ENCODE peak calls at places on chromosomes 13 and 19, in six cellular contexts. One of them, this sample, is unnamed.

GRCh38 chr13:21218351-21219043 is 42.0 kb downstream of the MRPL57 start:
- DNase-seq in H1: no peak
- DNase-seq in GM12892: no peak
- DNase-seq in HepG2: no peak
- DNase-seq in GM12878: peak; percentile 68
- DNase-seq in K562: no peak
- DNase-seq in this sample: no peak

GRCh38 chr13:50831510-50831909 is 12.0 kb downstream of the DLEU7 start:
- DNase-seq in H1: no peak
- DNase-seq in GM12892: no peak
- DNase-seq in HepG2: no peak
- DNase-seq in GM12878: no peak
- DNase-seq in K562: no peak
- DNase-seq in this sample: no peak

GRCh38 chr19:27966390-27966816 is 1246.5 kb downstream of the UQCRFS1 start:
- DNase-seq in H1: no peak
- DNase-seq in GM12892: no peak
- DNase-seq in HepG2: no peak
- DNase-seq in GM12878: no peak
- DNase-seq in K562: peak; percentile 9
- DNase-seq in this sample: no peak

GRCh38 chr19:11142528-11143171 is 12.9 kb downstream of the SPC24 start:
- DNase-seq in H1: no peak
- DNase-seq in GM12892: no peak
- DNase-seq in HepG2: peak; percentile 90
- DNase-seq in GM12878: no peak
- DNase-seq in K562: peak; percentile 81
- DNase-seq in this sample: no peak

GRCh38 chr19:41706741-41707501 is 1.5 kb upstream of the CEACAM5 start:
- DNase-seq in H1: peak; percentile 73
- DNase-seq in GM12892: peak; percentile 78
- DNase-seq in HepG2: peak; percentile 64
- DNase-seq in GM12878: peak; percentile 3
- DNase-seq in K562: peak; percentile 89
- DNase-seq in this sample: peak; percentile 82

GRCh38 chr19:373391-374182 is 29.0 kb upstream of the MIER2 start:
- DNase-seq in H1: no peak
- DNase-seq in GM12892: no peak
- DNase-seq in HepG2: no peak
- DNase-seq in GM12878: no peak
- DNase-seq in K562: peak; percentile 42
- DNase-seq in this sample: no peak

GRCh38 chr19:37953576-37954303 is 46.7 kb downstream of the SIPA1L3 start:
- DNase-seq in H1: no peak
- DNase-seq in GM12892: no peak
- DNase-seq in HepG2: no peak
- DNase-seq in GM12878: no peak
- DNase-seq in K562: no peak
- DNase-seq in this sample: no peak

GRCh38 chr13:40060318-40061007 is 405.0 kb downstream of the COG6 start:
- DNase-seq in H1: no peak
- DNase-seq in GM12892: peak; percentile 15
- DNase-seq in HepG2: no peak
- DNase-seq in GM12878: peak; percentile 97
- DNase-seq in K562: no peak
- DNase-seq in this sample: no peak

GRCh38 chr13:26721251-26721939 is 39.2 kb downstream of the GPR12 start:
- DNase-seq in H1: no peak
- DNase-seq in GM12892: no peak
- DNase-seq in HepG2: no peak
- DNase-seq in GM12878: no peak
- DNase-seq in K562: no peak
- DNase-seq in this sample: no peak

GRCh38 chr19:34317311-34317927 is 47.6 kb upstream of the GPI start:
- DNase-seq in H1: no peak
- DNase-seq in GM12892: no peak
- DNase-seq in HepG2: no peak
- DNase-seq in GM12878: no peak
- DNase-seq in K562: peak; percentile 45
- DNase-seq in this sample: no peak

GRCh38 chr19:6318772-6319171 is 14.6 kb downstream of the ACER1 start:
- DNase-seq in H1: no peak
- DNase-seq in GM12892: no peak
- DNase-seq in HepG2: no peak
- DNase-seq in GM12878: no peak
- DNase-seq in K562: no peak
- DNase-seq in this sample: no peak

GRCh38 chr13:25252770-25253169 is 34.5 kb downstream of the MTMR6 start:
- DNase-seq in H1: no peak
- DNase-seq in GM12892: no peak
- DNase-seq in HepG2: no peak
- DNase-seq in GM12878: no peak
- DNase-seq in K562: no peak
- DNase-seq in this sample: no peak

GRCh38 chr13:30366083-30366482 is 56.2 kb upstream of the UBE2L5 start:
- DNase-seq in H1: no peak
- DNase-seq in GM12892: no peak
- DNase-seq in HepG2: no peak
- DNase-seq in GM12878: no peak
- DNase-seq in K562: no peak
- DNase-seq in this sample: no peak

GRCh38 chr13:77779461-77780272 is 82.2 kb downstream of the SLAIN1 start:
- DNase-seq in H1: no peak
- DNase-seq in GM12892: no peak
- DNase-seq in HepG2: peak; percentile 26
- DNase-seq in GM12878: peak; percentile 24
- DNase-seq in K562: peak; percentile 4
- DNase-seq in this sample: peak; percentile 12

GRCh38 chr19:33201886-33202545 is 7.9 kb downstream of the LRP3 start:
- DNase-seq in H1: no peak
- DNase-seq in GM12892: no peak
- DNase-seq in HepG2: no peak
- DNase-seq in GM12878: no peak
- DNase-seq in K562: no peak
- DNase-seq in this sample: no peak

GRCh38 chr19:45474941-45475516 is 7.2 kb downstream of the FOSB start:
- DNase-seq in H1: no peak
- DNase-seq in GM12892: no peak
- DNase-seq in HepG2: no peak
- DNase-seq in GM12878: no peak
- DNase-seq in K562: no peak
- DNase-seq in this sample: no peak

GRCh38 chr13:103291693-103292572 is 225.7 kb upstream of the SLC10A2 start:
- DNase-seq in H1: no peak
- DNase-seq in GM12892: no peak
- DNase-seq in HepG2: no peak
- DNase-seq in GM12878: no peak
- DNase-seq in K562: no peak
- DNase-seq in this sample: no peak

GRCh38 chr19:2488942-2489731 is 13.2 kb downstream of the GADD45B start:
- DNase-seq in H1: peak; percentile 74
- DNase-seq in GM12892: peak; percentile 61
- DNase-seq in HepG2: no peak
- DNase-seq in GM12878: no peak
- DNase-seq in K562: no peak
- DNase-seq in this sample: no peak

GRCh38 chr19:19461671-19462622 is 53.4 kb downstream of the TSSK6 start:
- DNase-seq in H1: peak; percentile 88
- DNase-seq in GM12892: no peak
- DNase-seq in HepG2: peak; percentile 65
- DNase-seq in GM12878: no peak
- DNase-seq in K562: peak; percentile 62
- DNase-seq in this sample: no peak

GRCh38 chr13:28121224-28121623 is 17.1 kb upstream of the PAN3 start:
- DNase-seq in H1: no peak
- DNase-seq in GM12892: no peak
- DNase-seq in HepG2: no peak
- DNase-seq in GM12878: no peak
- DNase-seq in K562: no peak
- DNase-seq in this sample: no peak

GRCh38 chr13:28120317-28120716 is 18.0 kb upstream of the PAN3 start:
- DNase-seq in H1: no peak
- DNase-seq in GM12892: no peak
- DNase-seq in HepG2: no peak
- DNase-seq in GM12878: no peak
- DNase-seq in K562: no peak
- DNase-seq in this sample: no peak

GRCh38 chr13:28117689-28118377 is 17.5 kb upstream of the FLT3 start:
- DNase-seq in H1: no peak
- DNase-seq in GM12892: no peak
- DNase-seq in HepG2: no peak
- DNase-seq in GM12878: no peak
- DNase-seq in K562: no peak
- DNase-seq in this sample: no peak

GRCh38 chr13:28116736-28117135 is 16.4 kb upstream of the FLT3 start:
- DNase-seq in H1: no peak
- DNase-seq in GM12892: no peak
- DNase-seq in HepG2: no peak
- DNase-seq in GM12878: no peak
- DNase-seq in K562: no peak
- DNase-seq in this sample: no peak
- TF ChIP-seq POLR2A in H1: no peak
- TF ChIP-seq POLR2A in GM12892: no peak
- TF ChIP-seq POLR2A in HepG2: no peak
- TF ChIP-seq POLR2A in GM12878: no peak
- TF ChIP-seq POLR2A in K562: no peak
- TF ChIP-seq POLR2A in this sample: no peak

GRCh38 chr19:7933411-7933810 is 7.5 kb upstream of the CTXN1 start:
- DNase-seq in H1: no peak
- DNase-seq in GM12892: no peak
- DNase-seq in HepG2: no peak
- DNase-seq in GM12878: no peak
- DNase-seq in K562: no peak
- DNase-seq in this sample: no peak

GRCh38 chr19:7932930-7933300 is 7.0 kb upstream of the CTXN1 start:
- DNase-seq in H1: no peak
- DNase-seq in GM12892: no peak
- DNase-seq in HepG2: no peak
- DNase-seq in GM12878: no peak
- DNase-seq in K562: no peak
- DNase-seq in this sample: no peak

GRCh38 chr19:7932276-7932929 is 6.5 kb upstream of the CTXN1 start:
- DNase-seq in H1: no peak
- DNase-seq in GM12892: no peak
- DNase-seq in HepG2: no peak
- DNase-seq in GM12878: no peak
- DNase-seq in K562: no peak
- DNase-seq in this sample: no peak

GRCh38 chr19:7930765-7931164 is 4.8 kb upstream of the CTXN1 start:
- DNase-seq in H1: no peak
- DNase-seq in GM12892: no peak
- DNase-seq in HepG2: no peak
- DNase-seq in GM12878: no peak
- DNase-seq in K562: no peak
- DNase-seq in this sample: no peak

GRCh38 chr19:7931221-7932061 is 5.5 kb upstream of the CTXN1 start:
- DNase-seq in H1: no peak
- DNase-seq in GM12892: no peak
- DNase-seq in HepG2: no peak
- DNase-seq in GM12878: no peak
- DNase-seq in K562: no peak
- DNase-seq in this sample: no peak
- TF ChIP-seq TAF1 in H1: no peak
- TF ChIP-seq TAF1 in GM12892: no peak
- TF ChIP-seq TAF1 in HepG2: no peak
- TF ChIP-seq TAF1 in GM12878: no peak
- TF ChIP-seq TAF1 in K562: no peak
- TF ChIP-seq TAF1 in this sample: no peak

GRCh38 chr19:48530044-48530720 is 18.5 kb upstream of the LMTK3 start:
- DNase-seq in H1: no peak
- DNase-seq in GM12892: no peak
- DNase-seq in HepG2: no peak
- DNase-seq in GM12878: no peak
- DNase-seq in K562: no peak
- DNase-seq in this sample: no peak

GRCh38 chr19:48529156-48529555 is 17.5 kb upstream of the LMTK3 start:
- DNase-seq in H1: no peak
- DNase-seq in GM12892: no peak
- DNase-seq in HepG2: no peak
- DNase-seq in GM12878: no peak
- DNase-seq in K562: no peak
- DNase-seq in this sample: no peak

GRCh38 chr19:48533770-48534169 is 18.2 kb upstream of the SULT2B1 start:
- DNase-seq in H1: no peak
- DNase-seq in GM12892: no peak
- DNase-seq in HepG2: peak; percentile 44
- DNase-seq in GM12878: no peak
- DNase-seq in K562: no peak
- DNase-seq in this sample: no peak

DNA sequence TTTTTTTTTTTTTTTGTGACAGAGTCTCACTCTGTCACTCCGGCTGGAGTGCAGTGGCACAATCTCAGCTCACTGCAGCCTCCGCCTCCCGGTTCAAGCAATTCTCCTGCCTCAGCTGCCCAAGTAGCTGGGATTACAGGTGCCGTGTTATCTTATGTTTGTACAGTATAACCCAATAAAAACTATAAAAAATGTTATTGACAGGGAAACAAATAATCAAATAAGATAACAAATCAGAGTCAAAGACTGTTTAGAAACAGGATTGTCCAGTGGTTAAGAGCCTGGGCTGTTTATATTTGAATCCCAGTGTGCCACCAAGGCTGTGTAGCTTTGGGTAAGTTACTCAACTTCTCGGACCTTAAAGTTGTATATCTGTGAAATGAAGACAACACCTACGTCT is 19.1 kb upstream of the LMTK3 start:
- DNase-seq in H1: no peak
- DNase-seq in GM12892: no peak
- DNase-seq in HepG2: no peak
- DNase-seq in GM12878: no peak
- DNase-seq in K562: no peak
- DNase-seq in this sample: no peak
- TF ChIP-seq POLR2AphosphoS5 in H1: no peak
- TF ChIP-seq POLR2AphosphoS5 in GM12892: no peak
- TF ChIP-seq POLR2AphosphoS5 in HepG2: no peak
- TF ChIP-seq POLR2AphosphoS5 in GM12878: no peak
- TF ChIP-seq POLR2AphosphoS5 in K562: no peak
- TF ChIP-seq POLR2AphosphoS5 in this sample: no peak

DNA sequence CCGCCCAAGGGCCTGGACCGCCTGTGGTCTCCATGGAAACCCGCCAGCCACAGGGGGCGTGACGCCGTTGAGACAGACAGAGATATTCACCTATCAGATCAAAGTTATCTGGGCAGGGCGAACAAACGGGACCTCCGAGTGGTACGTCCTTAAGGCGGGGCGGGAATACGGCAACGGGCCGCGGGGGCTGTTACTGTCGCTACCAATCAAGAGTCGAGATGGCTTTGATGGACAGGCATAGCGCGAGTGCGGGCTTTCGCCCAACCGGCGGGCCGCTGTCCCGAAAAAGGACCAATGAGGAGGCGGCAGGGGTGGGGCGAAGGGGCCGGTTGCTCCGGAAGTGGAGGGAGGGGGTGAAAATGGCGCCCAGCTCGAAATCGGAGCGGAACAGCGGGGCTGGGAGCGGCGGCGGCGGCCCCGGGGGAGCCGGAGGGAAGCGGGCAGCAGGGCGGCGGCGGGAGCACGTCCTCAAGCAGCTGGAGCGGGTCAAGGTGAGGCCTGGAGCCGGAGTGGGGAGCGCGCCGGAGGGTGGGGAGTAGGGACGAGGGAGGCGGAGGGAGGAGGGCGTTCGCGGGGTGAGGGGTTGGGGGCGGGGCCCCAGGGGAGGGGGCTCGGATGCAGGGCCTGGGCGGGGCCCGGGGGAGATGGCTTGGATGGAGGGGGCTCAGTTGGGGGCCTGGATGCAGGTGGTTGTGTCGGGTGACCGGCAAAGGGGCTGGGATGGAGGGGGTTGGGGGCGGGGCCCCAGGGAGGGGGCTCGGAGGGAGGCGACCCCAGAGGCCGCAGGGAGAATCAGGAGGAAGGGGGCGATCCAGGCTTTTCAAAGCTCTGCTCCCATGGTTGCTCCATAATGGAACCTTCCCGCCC is at the start of gene DCAF15:
- DNase-seq in H1: peak; percentile 100
- DNase-seq in GM12892: peak; percentile 100
- DNase-seq in HepG2: peak; percentile 98
- DNase-seq in GM12878: peak; percentile 99
- DNase-seq in K562: peak; percentile 100
- DNase-seq in this sample: peak; percentile 100
- TF ChIP-seq POLR2A in H1: peak; percentile 72
- TF ChIP-seq POLR2A in GM12892: peak; percentile 73
- TF ChIP-seq POLR2A in HepG2: peak; percentile 58
- TF ChIP-seq POLR2A in GM12878: peak; percentile 87
- TF ChIP-seq POLR2A in K562: peak; percentile 90
- TF ChIP-seq POLR2A in this sample: peak; percentile 59

This sample was measured in GM12891.